ENCODE peak calls at places on chromosomes 5 and 9, in six cellular contexts. N is IMR-90, S is mesenchymal stem cell, O is H9, W is neuronal stem cell, I is H1. J is an unnamed sample.
A peak's percentile ranks its signal among the peaks of the same experiment; 100 is the strongest.

GRCh38 chr5:25649628-25650265 is 1005.0 kb upstream of the CDH10 start:
- DNase-seq in W (no peak), I (no peak), S (peak; percentile 61), N (no peak), O (no peak), J (no peak)

GRCh38 chr9:26462213-26462612 is 430.4 kb downstream of the CAAP1 start:
- DNase-seq in S (no peak), I (no peak), O (no peak), W (peak; percentile 15), N (no peak), J (no peak)

GRCh38 chr5:102921341-102922047 is 166.4 kb downstream of the PAM start:
- DNase-seq in N (peak; percentile 29), W (no peak), I (no peak), O (no peak), S (no peak), J (no peak)

GRCh38 chr5:162638849-162639248 is 571.3 kb downstream of the GABRG2 start:
- DNase-seq in O (no peak), I (no peak), W (no peak), N (no peak), S (no peak), J (no peak)

GRCh38 chr9:90526386-90526785 is 116.2 kb downstream of the DIRAS2 start:
- DNase-seq in O (no peak), N (no peak), W (no peak), S (no peak), I (no peak), J (no peak)

GRCh38 chr5:92927291-92927778 is 653.7 kb downstream of the NR2F1-AS1 start:
- DNase-seq in I (no peak), W (no peak), N (no peak), O (no peak), S (no peak), J (peak; percentile 49)

GRCh38 chr5:9667906-9668305 is 37.8 kb upstream of the TAS2R1 start:
- DNase-seq in W (no peak), S (no peak), N (no peak), I (no peak), O (no peak), J (no peak)

GRCh38 chr9:108783318-108784127 is 72.3 kb downstream of the ACTL7B start:
- DNase-seq in N (no peak), I (no peak), S (no peak), W (no peak), O (no peak), J (no peak)

GRCh38 chr5:116763987-116764866 is 189.6 kb upstream of the SEMA6A start:
- DNase-seq in W (no peak), N (no peak), S (peak; percentile 16), O (no peak), I (no peak), J (peak; percentile 97)

GRCh38 chr5:123007771-123008170 is 28.8 kb downstream of the PPIC start:
- DNase-seq in W (no peak), N (no peak), O (no peak), I (no peak), S (no peak), J (no peak)

GRCh38 chr5:173968154-173968553 is 20.8 kb upstream of the C5orf47 start:
- DNase-seq in I (peak; percentile 61), N (no peak), O (peak; percentile 60), S (no peak), W (peak; percentile 47), J (no peak)

GRCh38 chr9:4566806-4567205 is 76.5 kb downstream of the SLC1A1 start:
- DNase-seq in W (no peak), I (no peak), S (no peak), N (no peak), O (no peak), J (no peak)

GRCh38 chr9:93948456-93949072 is 6.6 kb downstream of the BARX1 start:
- DNase-seq in N (no peak), S (no peak), W (no peak), I (no peak), O (peak; percentile 70), J (no peak)

GRCh38 chr5:60540855-60541805 is 158.8 kb downstream of the DEPDC1B start:
- DNase-seq in N (peak; percentile 53), W (no peak), O (no peak), I (no peak), S (peak; percentile 86), J (peak; percentile 18)

GRCh38 chr5:59532979-59533729 is 360.4 kb downstream of the PDE4D start:
- DNase-seq in S (no peak), O (no peak), I (no peak), W (no peak), N (no peak), J (no peak)

GRCh38 chr9:77953590-77953989 is 78.0 kb downstream of the GNAQ start:
- DNase-seq in I (no peak), S (no peak), N (no peak), O (no peak), W (no peak), J (no peak)

GRCh38 chr5:56070795-56071539 is 76.2 kb upstream of the IL6ST start:
- DNase-seq in S (no peak), W (no peak), I (no peak), N (no peak), O (no peak), J (no peak)

GRCh38 chr5:5504325-5504724 is 81.8 kb downstream of the ICE1 start:
- DNase-seq in N (no peak), O (no peak), S (no peak), I (no peak), W (no peak), J (no peak)

GRCh38 chr5:14767942-14768837 is 103.4 kb downstream of the ANKH start:
- DNase-seq in O (no peak), W (no peak), I (no peak), S (no peak), N (no peak), J (no peak)

GRCh38 chr5:131382407-131383395 is 118.8 kb downstream of the CDC42SE2 start:
- DNase-seq in I (no peak), O (peak; percentile 54), N (peak; percentile 58), W (peak; percentile 8), S (peak; percentile 74), J (peak; percentile 77)

GRCh38 chr9:105278751-105279150 is 34.3 kb downstream of the SLC44A1 start:
- DNase-seq in N (no peak), I (no peak), W (no peak), O (no peak), S (no peak), J (no peak)

GRCh38 chr5:168400429-168401220 is 85.6 kb upstream of the RARS1 start:
- DNase-seq in O (no peak), I (no peak), S (no peak), N (no peak), W (no peak), J (no peak)

GRCh38 chr9:105864248-105864898 is 170.0 kb downstream of the TMEM38B start:
- DNase-seq in I (no peak), O (no peak), W (no peak), N (peak; percentile 2), S (no peak), J (peak; percentile 79)

GRCh38 chr5:23840083-23840482 is 332.7 kb downstream of the PRDM9 start:
- DNase-seq in I (no peak), W (no peak), N (no peak), O (no peak), S (no peak), J (peak; percentile 7)

GRCh38 chr9:36818242-36818938 is 215.7 kb downstream of the PAX5 start:
- DNase-seq in W (no peak), I (no peak), O (peak; percentile 44), S (peak; percentile 19), N (no peak), J (no peak)

GRCh38 chr9:127458921-127459320 is 7.6 kb downstream of the LRSAM1 start:
- DNase-seq in I (no peak), W (no peak), S (no peak), N (no peak), O (no peak), J (no peak)

GRCh38 chr9:107465467-107466451 is 23.8 kb downstream of the KLF4 start:
- DNase-seq in O (peak; percentile 74), N (peak; percentile 33), I (peak; percentile 80), S (peak; percentile 71), W (peak; percentile 51), J (peak; percentile 68)

GRCh38 chr9:81621111-81621510 is 68.2 kb downstream of the TLE1 start:
- DNase-seq in N (no peak), I (no peak), O (no peak), S (no peak), W (peak; percentile 41), J (no peak)

GRCh38 chr9:81787747-81788632 is 98.6 kb upstream of the TLE1 start:
- DNase-seq in S (peak; percentile 90), O (no peak), I (no peak), W (no peak), N (peak; percentile 87), J (peak; percentile 28)

GRCh38 chr5:96522635-96523355 is 89.7 kb upstream of the PCSK1 start:
- DNase-seq in O (no peak), W (no peak), N (no peak), I (no peak), S (peak; percentile 38), J (no peak)

GRCh38 chr9:34651876-34652602 is at the start of gene IL11RA:
- DNase-seq in W (peak; percentile 88), O (peak; percentile 98), S (peak; percentile 88), I (peak; percentile 94), N (peak; percentile 84), J (peak; percentile 84)

DNA sequence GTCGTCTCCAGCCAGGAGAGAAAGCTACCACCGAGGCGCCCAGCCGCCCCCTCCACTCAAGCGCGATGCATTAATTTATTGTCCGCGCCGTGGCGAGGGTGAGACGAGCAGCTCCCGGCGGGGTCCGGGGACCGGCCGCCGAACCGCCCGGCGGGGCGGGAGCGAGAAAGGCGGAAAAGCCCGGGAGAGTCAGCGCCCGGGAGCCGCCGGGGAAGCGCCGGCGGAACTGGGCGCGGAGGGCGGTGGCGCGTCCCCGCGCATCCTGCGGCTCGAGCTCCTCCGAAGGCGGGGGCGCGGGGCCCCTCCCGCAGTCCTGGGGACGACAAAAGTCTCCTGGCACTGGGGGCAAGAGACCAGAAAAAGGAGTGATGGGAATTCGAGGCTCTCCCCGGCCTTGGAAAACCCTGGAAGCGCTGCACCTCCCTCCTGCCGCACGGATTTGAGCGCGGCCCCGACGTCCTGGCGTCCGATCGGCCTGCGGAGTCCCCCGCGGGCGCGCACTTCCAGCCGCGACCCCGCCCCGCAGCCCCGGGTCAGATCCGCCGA is at the start of gene EPB41L4A:
- DNase-seq in O (no peak), I (peak; percentile 81), S (peak; percentile 36), W (peak; percentile 40), N (no peak), J (no peak)
- H4K8ac ChIP-seq in O (no peak within 1 kb of the TSS), I (peak within 1 kb of the TSS; percentile 35), S (no peak within 1 kb of the TSS), W (no peak within 1 kb of the TSS), N (no peak within 1 kb of the TSS), J (peak within 1 kb of the TSS; percentile 40)

GRCh38 chr5:170315154-170315553 is 17.6 kb upstream of the LCP2 start:
- DNase-seq in N (no peak), W (no peak), O (no peak), S (peak; percentile 12), I (no peak), J (no peak)
- H2AFZ ChIP-seq in N (no peak overlapping the region), W (peak overlapping the region; percentile 76), O (no peak overlapping the region), S (no peak overlapping the region), I (no peak overlapping the region), J (no peak overlapping the region)

GRCh38 chr9:92740015-92740408 is 24.6 kb downstream of the BICD2 start:
- DNase-seq in I (no peak), W (no peak), S (no peak), O (no peak), N (peak; percentile 55), J (no peak)
- H3K79me1 ChIP-seq in I (peaks cover 27% of the 10 kb centered on the region), W (peaks cover 15% of the 10 kb centered on the region), S (peaks cover 44% of the 10 kb centered on the region), O (peaks cover 12% of the 10 kb centered on the region), N (peaks cover 47% of the 10 kb centered on the region), J (peaks cover 17% of the 10 kb centered on the region)

DNA sequence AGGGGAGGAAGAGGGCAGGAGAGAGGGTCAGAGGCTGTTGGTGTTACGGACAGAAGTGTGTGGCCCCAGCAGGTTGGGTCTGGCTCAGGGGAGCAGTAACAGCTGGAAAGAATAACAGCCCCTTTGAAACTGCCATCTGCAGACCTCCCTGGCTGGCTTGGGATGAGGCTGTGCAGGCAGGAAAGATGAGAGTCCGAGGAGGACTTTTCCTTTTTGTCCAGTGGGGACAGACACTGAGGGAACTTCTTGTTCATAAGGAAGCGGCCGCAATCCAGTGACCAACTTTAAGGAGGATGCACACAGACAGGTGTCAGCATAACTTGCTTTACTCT is 14.8 kb upstream of the PLEKHG4B start:
- DNase-seq in W (no peak), I (no peak), N (no peak), O (no peak), S (no peak), J (no peak)
- H4K8ac ChIP-seq in W (no peak overlapping the region), I (no peak overlapping the region), N (no peak overlapping the region), O (no peak overlapping the region), S (no peak overlapping the region), J (no peak overlapping the region)